ENCODE peak calls at places on chromosomes 4 and X, in four cellular contexts. M is T-helper 2 cell, I is nucleus accumbens, A is Peyer's patch. R is an unnamed sample.

GRCh38 chrX:104189862-104190261 is 23.6 kb downstream of the FAM199X start:
- DNase-seq in A (no peak), M (no peak), I (no peak), R (no peak)

GRCh38 chr4:118888666-118889312 is at the start of gene SYNPO2:
- DNase-seq in I (peak; percentile 43), A (peak; percentile 76), M (no peak), R (peak; percentile 54)

GRCh38 chr4:186368291-186368690 is 102.3 kb downstream of the F11 start:
- DNase-seq in A (no peak), M (no peak), I (no peak), R (no peak)

GRCh38 chrX:154022716-154023115 is 3.0 kb upstream of the IRAK1 start:
- DNase-seq in I (no peak), M (no peak), A (no peak), R (no peak)

GRCh38 chr4:135508006-135508714 is 1306.6 kb upstream of the PABPC4L start:
- DNase-seq in I (no peak), M (no peak), A (no peak), R (no peak)

GRCh38 chrX:150569155-150569477 is 695 bp downstream of the MTM1 start:
- DNase-seq in I (no peak), M (no peak), A (peak; percentile 78), R (no peak)

GRCh38 chr4:158906073-158906472 is 137.2 kb downstream of the FNIP2 start:
- DNase-seq in A (no peak), I (no peak), M (no peak), R (no peak)

GRCh38 chrX:134907302-134907701 is 83.5 kb upstream of the SMIM10 start:
- DNase-seq in M (no peak), I (no peak), A (no peak), R (no peak)

GRCh38 chr4:114464873-114465272 is 133.7 kb upstream of the UGT8 start:
- DNase-seq in M (no peak), I (no peak), A (no peak), R (no peak)

GRCh38 chrX:121000589-121000988 is 15.0 kb upstream of the CT47A1 start:
- DNase-seq in M (no peak), A (no peak), I (no peak), R (no peak)

GRCh38 chr4:181821039-181822004 is 421.9 kb upstream of the TENM3 start:
- DNase-seq in M (no peak), I (no peak), A (no peak), R (no peak)

GRCh38 chr4:112532267-112532666 is 16.3 kb upstream of the NEUROG2 start:
- DNase-seq in M (no peak), I (no peak), A (no peak), R (no peak)

GRCh38 chr4:138650917-138651564 is 364.5 kb upstream of the NOCT start:
- DNase-seq in I (no peak), M (no peak), A (no peak), R (no peak)

GRCh38 chr4:8205241-8205707 is 6.2 kb downstream of the SH3TC1 start:
- DNase-seq in A (no peak), I (no peak), M (no peak), R (no peak)

GRCh38 chr4:153947998-153948397 is 159.1 kb upstream of the SFRP2 start:
- DNase-seq in I (no peak), A (no peak), M (no peak), R (no peak)

GRCh38 chrX:105608745-105609144 is 213.6 kb upstream of the NRK start:
- DNase-seq in I (no peak), M (no peak), A (no peak), R (no peak)

GRCh38 chr4:104989363-104989762 is 157.3 kb upstream of the TET2 start:
- DNase-seq in M (no peak), I (no peak), A (no peak), R (no peak)

GRCh38 chr4:182225257-182225852 is 17.8 kb upstream of the TENM3 start:
- DNase-seq in I (no peak), A (no peak), M (no peak), R (no peak)

GRCh38 chr4:73770917-73771316 is 30.5 kb downstream of the CXCL8 start:
- DNase-seq in A (peak; percentile 67), M (no peak), I (no peak), R (no peak)

R was measured in hypothalamus.